ENCODE peak calls at places on chromosomes 13 and 19, in four cellular contexts. R, N, P and G are unnamed samples.

GRCh38 chr13:98878421-98879126 is 99.3 kb downstream of the DOCK9 start:
- DNase-seq in R (no peak), N (no peak), P (no peak), G (no peak)

GRCh38 chr19:8505680-8506401 is 3.4 kb upstream of the PRAM1 start:
- DNase-seq in R (peak; percentile 98), N (peak; percentile 84), P (no peak), G (peak; percentile 71)

GRCh38 chr13:50910483-50910805 is 853 bp downstream of the RNASEH2B start:
- DNase-seq in R (peak; percentile 73), N (no peak), P (peak; percentile 27), G (no peak)

GRCh38 chr19:38142176-38143035 is 81.6 kb downstream of the DPF1 start:
- DNase-seq in R (peak; percentile 87), N (peak; percentile 75), P (no peak), G (peak; percentile 48)

GRCh38 chr19:12272980-12273901 is 21.4 kb downstream of the ZNF44 start:
- DNase-seq in R (no peak), N (no peak), P (no peak), G (no peak)

GRCh38 chr19:2345794-2346663 is 14.0 kb upstream of the TMPRSS9 start:
- DNase-seq in R (peak; percentile 75), N (peak; percentile 85), P (no peak), G (peak; percentile 29)

GRCh38 chr13:53422415-53422814 is 393.8 kb downstream of the OLFM4 start:
- DNase-seq in R (no peak), N (no peak), P (no peak), G (no peak)

GRCh38 chr13:51047434-51048165 is 63.5 kb downstream of the C13orf42 start:
- DNase-seq in R (no peak), N (no peak), P (no peak), G (no peak)

GRCh38 chr13:24557121-24557520 is 44.5 kb upstream of the PARP4 start:
- DNase-seq in R (peak; percentile 10), N (no peak), P (no peak), G (no peak)

GRCh38 chr13:109144693-109145437 is 515.5 kb downstream of the MYO16 start:
- DNase-seq in R (no peak), N (no peak), P (no peak), G (no peak)

GRCh38 chr19:19337120-19337519 is 16.5 kb downstream of the MAU2 start:
- DNase-seq in R (no peak), N (no peak), P (no peak), G (no peak)

GRCh38 chr19:2038284-2039081 is 12.6 kb downstream of the MKNK2 start:
- DNase-seq in R (no peak), N (peak; percentile 43), P (no peak), G (no peak)

GRCh38 chr13:50122465-50122864 is 107.2 kb downstream of the KCNRG start:
- DNase-seq in R (no peak), N (peak; percentile 10), P (no peak), G (no peak)

GRCh38 chr19:35236638-35237400 is 8.3 kb upstream of the FAM187B start:
- DNase-seq in R (no peak), N (no peak), P (no peak), G (no peak)

GRCh38 chr13:42525035-42525504 is 48.9 kb upstream of the TNFSF11 start:
- DNase-seq in R (no peak), N (no peak), P (no peak), G (peak; percentile 27)

GRCh38 chr19:41264581-41265375 is 606 bp downstream of the HNRNPUL1 start:
- DNase-seq in R (peak; percentile 67), N (peak; percentile 74), P (no peak), G (no peak)

GRCh38 chr13:27228131-27228530 is 23.2 kb upstream of the RPL21 start:
- DNase-seq in R (no peak), N (no peak), P (no peak), G (no peak)

GRCh38 chr13:80362488-80362887 is 21.6 kb upstream of the SPRY2 start:
- DNase-seq in R (no peak), N (no peak), P (no peak), G (no peak)

GRCh38 chr13:106899444-106899843 is 331.5 kb upstream of the ARGLU1 start:
- DNase-seq in R (no peak), N (no peak), P (no peak), G (no peak)

GRCh38 chr13:50203256-50204083 is 188.2 kb downstream of the KCNRG start:
- DNase-seq in R (no peak), N (no peak), P (no peak), G (no peak)

GRCh38 chr19:46225558-46226004 is 4.0 kb upstream of the IGFL1 start:
- DNase-seq in R (no peak), N (no peak), P (no peak), G (no peak)

GRCh38 chr19:19860756-19861390 is 4.8 kb upstream of the ZNF253 start:
- DNase-seq in R (peak; percentile 58), N (peak; percentile 11), P (no peak), G (no peak)

GRCh38 chr19:18915639-18916038 is 3.5 kb downstream of the COPE start:
- DNase-seq in R (peak; percentile 80), N (no peak), P (peak; percentile 50), G (peak; percentile 68)

GRCh38 chr19:7862413-7862951 is 11.7 kb downstream of the PRR36 start:
- DNase-seq in R (peak; percentile 99), N (peak; percentile 98), P (peak; percentile 54), G (no peak)

GRCh38 chr19:2507109-2507508 is 31.2 kb downstream of the GADD45B start:
- DNase-seq in R (no peak), N (no peak), P (peak; percentile 75), G (no peak)

GRCh38 chr19:10672529-10673150 is 18.5 kb downstream of the ILF3 start:
- DNase-seq in R (no peak), N (no peak), P (no peak), G (no peak)

GRCh38 chr13:98022210-98022609 is 68.7 kb downstream of the IPO5 start:
- DNase-seq in R (no peak), N (no peak), P (no peak), G (no peak)

GRCh38 chr13:39350461-39350881 is 252.5 kb downstream of the LHFPL6 start:
- DNase-seq in R (no peak), N (no peak), P (no peak), G (no peak)

GRCh38 chr13:30486230-30487074 is 20.7 kb upstream of the HMGB1 start:
- DNase-seq in R (no peak), N (no peak), P (no peak), G (no peak)

GRCh38 chr19:1455336-1456120 is 5.6 kb downstream of the APC2 start:
- DNase-seq in R (peak; percentile 94), N (peak; percentile 97), P (peak; percentile 97), G (peak; percentile 98)

GRCh38 chr13:67353891-67354459 is 123.8 kb upstream of the PCDH9 start:
- DNase-seq in R (no peak), N (no peak), P (no peak), G (no peak)

GRCh38 chr19:43438291-43439162 is 23.8 kb downstream of the TEX101 start:
- DNase-seq in R (peak; percentile 80), N (no peak), P (no peak), G (no peak)

GRCh38 chr19:7642295-7643046 is 5.6 kb downstream of the STXBP2 start:
- DNase-seq in R (no peak), N (no peak), P (no peak), G (no peak)

GRCh38 chr13:97226788-97227627 is 4.9 kb downstream of the MBNL2 start:
- DNase-seq in R (no peak), N (no peak), P (no peak), G (no peak)

GRCh38 chr13:90201198-90201597 is 1146.3 kb upstream of the MIR17HG start:
- DNase-seq in R (no peak), N (no peak), P (no peak), G (no peak)

GRCh38 chr13:90205911-90206310 is 1141.6 kb upstream of the MIR17HG start:
- DNase-seq in R (no peak), N (no peak), P (no peak), G (no peak)

GRCh38 chr13:90201676-90202425 is 1145.6 kb upstream of the MIR17HG start:
- DNase-seq in R (no peak), N (no peak), P (no peak), G (no peak)

GRCh38 chr13:90205081-90205480 is 1142.4 kb upstream of the MIR17HG start:
- DNase-seq in R (no peak), N (no peak), P (no peak), G (no peak)
- TF ChIP-seq JUND in R (no peak), N (no peak), P (no peak), G (no peak)

GRCh38 chr13:73337511-73337910 is 278.7 kb downstream of the KLF5 start:
- DNase-seq in R (no peak), N (no peak), P (no peak), G (no peak)
- TF ChIP-seq JUND in R (no peak), N (no peak), P (no peak), G (no peak)

GRCh38 chr13:112605531-112605990 is 17.6 kb upstream of the TUBGCP3 start:
- DNase-seq in R (no peak), N (no peak), P (no peak), G (no peak)
- TF ChIP-seq JUND in R (no peak), N (no peak), P (no peak), G (no peak)

GRCh38 chr19:45103625-45104319 is 10.8 kb downstream of the PPP1R37 start:
- DNase-seq in R (no peak), N (no peak), P (no peak), G (no peak)
- TF ChIP-seq JUND in R (no peak), N (no peak), P (no peak), G (no peak)

GRCh38 chr19:5843295-5843927 is 3.9 kb upstream of the FUT6 start:
- DNase-seq in R (no peak), N (no peak), P (no peak), G (no peak)

GRCh38 chr19:5837768-5838364 is 1.6 kb downstream of the FUT6 start:
- DNase-seq in R (no peak), N (no peak), P (no peak), G (no peak)

GRCh38 chr19:5839312-5840017 is at the start of gene FUT6:
- DNase-seq in R (peak; percentile 11), N (no peak), P (no peak), G (no peak)

DNA sequence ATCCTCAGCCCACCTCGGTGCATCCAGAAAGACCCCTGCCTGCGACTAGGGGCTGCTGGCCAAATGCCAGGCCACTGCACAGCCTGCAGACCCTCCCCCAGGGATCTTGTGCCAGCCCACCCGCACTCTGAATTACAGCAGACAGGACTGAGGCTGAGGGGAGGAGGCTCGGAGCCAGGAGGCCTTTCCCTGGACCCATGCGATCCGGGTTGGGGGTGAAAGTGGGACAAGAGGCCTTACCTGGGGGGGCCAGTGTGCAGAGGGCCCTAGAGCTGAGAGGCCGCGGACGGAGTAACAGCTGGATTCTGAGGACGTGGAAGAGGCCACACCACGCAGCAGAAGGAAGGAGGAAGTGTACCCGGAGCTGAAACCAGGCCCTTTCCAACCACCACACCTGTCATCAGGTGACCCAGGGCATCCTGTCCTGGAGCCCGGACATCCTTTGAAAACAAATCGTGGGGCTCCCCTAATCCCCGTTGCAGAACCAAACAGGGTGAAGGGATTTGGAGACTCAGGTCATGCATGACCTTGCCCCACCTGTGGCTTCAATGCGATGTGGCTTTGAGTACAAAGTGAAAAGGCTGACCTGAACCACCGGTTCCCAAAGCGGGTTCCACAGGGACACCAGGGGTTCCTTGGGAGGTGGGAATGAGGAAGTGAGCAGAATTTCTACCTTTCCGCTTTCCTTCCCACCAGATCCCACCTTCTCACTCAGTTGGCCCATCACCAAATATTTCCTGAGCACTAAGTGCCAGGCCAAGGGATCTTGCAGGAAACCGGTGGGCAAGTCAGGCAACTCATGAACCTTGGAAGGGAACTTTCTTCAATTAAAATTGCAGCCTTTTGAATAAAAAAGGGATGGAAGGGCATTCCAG is 828 bp downstream of the FUT6 start:
- DNase-seq in R (peak; percentile 28), N (peak; percentile 9), P (no peak), G (no peak)
- TF ChIP-seq JUND in R (no peak), N (no peak), P (no peak), G (no peak)